ENCODE peak calls at places on chromosomes 2 and 18, in seven cellular contexts. One of them, this sample, is unnamed.

GRCh38 chr18:46639386-46639785 is 17.6 kb downstream of the LOXHD1 start:
- DNase-seq in MV-4-11: no peak
- DNase-seq in skeletal muscle cell: no peak
- DNase-seq in G401: no peak
- DNase-seq in NCI-H1436: no peak
- DNase-seq in GM13977: no peak
- DNase-seq in NCI-H345: no peak
- DNase-seq in this sample: no peak

GRCh38 chr2:225120175-225120574 is 77.9 kb upstream of the DOCK10 start:
- DNase-seq in MV-4-11: no peak
- DNase-seq in skeletal muscle cell: no peak
- DNase-seq in G401: no peak
- DNase-seq in NCI-H1436: peak
- DNase-seq in GM13977: no peak
- DNase-seq in NCI-H345: peak
- DNase-seq in this sample: no peak

GRCh38 chr2:72719416-72719815 is 106.4 kb downstream of the EXOC6B start:
- DNase-seq in MV-4-11: no peak
- DNase-seq in skeletal muscle cell: no peak
- DNase-seq in G401: no peak
- DNase-seq in NCI-H1436: no peak
- DNase-seq in GM13977: no peak
- DNase-seq in NCI-H345: no peak
- DNase-seq in this sample: no peak

GRCh38 chr18:69839989-69840388 is 107.7 kb downstream of the CD226 start:
- DNase-seq in MV-4-11: no peak
- DNase-seq in skeletal muscle cell: no peak
- DNase-seq in G401: peak
- DNase-seq in NCI-H1436: no peak
- DNase-seq in GM13977: no peak
- DNase-seq in NCI-H345: no peak
- DNase-seq in this sample: no peak

GRCh38 chr2:28558918-28559317 is 63.1 kb downstream of the PLB1 start:
- DNase-seq in MV-4-11: no peak
- DNase-seq in skeletal muscle cell: no peak
- DNase-seq in G401: no peak
- DNase-seq in NCI-H1436: no peak
- DNase-seq in GM13977: no peak
- DNase-seq in NCI-H345: no peak
- DNase-seq in this sample: no peak

GRCh38 chr2:60439219-60439974 is 114.1 kb downstream of the BCL11A start:
- DNase-seq in MV-4-11: peak
- DNase-seq in skeletal muscle cell: no peak
- DNase-seq in G401: no peak
- DNase-seq in NCI-H1436: no peak
- DNase-seq in GM13977: peak
- DNase-seq in NCI-H345: no peak
- DNase-seq in this sample: no peak

GRCh38 chr2:96647681-96648080 is 5.1 kb downstream of the FER1L5 start:
- DNase-seq in MV-4-11: no peak
- DNase-seq in skeletal muscle cell: no peak
- DNase-seq in G401: no peak
- DNase-seq in NCI-H1436: no peak
- DNase-seq in GM13977: no peak
- DNase-seq in NCI-H345: no peak
- DNase-seq in this sample: no peak

GRCh38 chr2:48589170-48589767 is 28.4 kb upstream of the GTF2A1L start:
- DNase-seq in MV-4-11: peak
- DNase-seq in skeletal muscle cell: no peak
- DNase-seq in G401: peak
- DNase-seq in NCI-H1436: peak
- DNase-seq in GM13977: peak
- DNase-seq in NCI-H345: peak
- DNase-seq in this sample: no peak

GRCh38 chr2:161414385-161415040 is 1.6 kb upstream of the TBR1 start:
- DNase-seq in MV-4-11: no peak
- DNase-seq in skeletal muscle cell: no peak
- DNase-seq in G401: peak
- DNase-seq in NCI-H1436: peak
- DNase-seq in GM13977: peak
- DNase-seq in NCI-H345: peak
- DNase-seq in this sample: no peak

GRCh38 chr2:20446917-20447436 is at the start of gene RHOB:
- DNase-seq in MV-4-11: peak
- DNase-seq in skeletal muscle cell: peak
- DNase-seq in G401: peak
- DNase-seq in NCI-H1436: peak
- DNase-seq in GM13977: peak
- DNase-seq in NCI-H345: peak
- DNase-seq in this sample: peak

GRCh38 chr2:127584047-127584446 is 48.6 kb downstream of the MYO7B start:
- DNase-seq in MV-4-11: no peak
- DNase-seq in skeletal muscle cell: no peak
- DNase-seq in G401: no peak
- DNase-seq in NCI-H1436: no peak
- DNase-seq in GM13977: no peak
- DNase-seq in NCI-H345: no peak
- DNase-seq in this sample: no peak

GRCh38 chr18:70363861-70364260 is 75.0 kb downstream of the SOCS6 start:
- DNase-seq in MV-4-11: peak
- DNase-seq in skeletal muscle cell: no peak
- DNase-seq in G401: no peak
- DNase-seq in NCI-H1436: no peak
- DNase-seq in GM13977: no peak
- DNase-seq in NCI-H345: no peak
- DNase-seq in this sample: no peak

GRCh38 chr2:43943323-43943722 is 52.5 kb downstream of the LRPPRC start:
- DNase-seq in MV-4-11: no peak
- DNase-seq in skeletal muscle cell: no peak
- DNase-seq in G401: no peak
- DNase-seq in NCI-H1436: no peak
- DNase-seq in GM13977: no peak
- DNase-seq in NCI-H345: no peak
- DNase-seq in this sample: no peak

GRCh38 chr2:21256006-21256405 is 132.2 kb downstream of the TDRD15 start:
- DNase-seq in MV-4-11: peak
- DNase-seq in skeletal muscle cell: peak
- DNase-seq in G401: peak
- DNase-seq in NCI-H1436: peak
- DNase-seq in GM13977: no peak
- DNase-seq in NCI-H345: peak
- DNase-seq in this sample: peak

GRCh38 chr2:120034027-120034426 is 21.1 kb downstream of the EPB41L5 start:
- DNase-seq in MV-4-11: no peak
- DNase-seq in skeletal muscle cell: no peak
- DNase-seq in G401: no peak
- DNase-seq in NCI-H1436: no peak
- DNase-seq in GM13977: no peak
- DNase-seq in NCI-H345: no peak
- DNase-seq in this sample: no peak

GRCh38 chr2:230520061-230520874 is 104.3 kb downstream of the SP100 start:
- DNase-seq in MV-4-11: no peak
- DNase-seq in skeletal muscle cell: no peak
- DNase-seq in G401: no peak
- DNase-seq in NCI-H1436: no peak
- DNase-seq in GM13977: no peak
- DNase-seq in NCI-H345: no peak
- DNase-seq in this sample: no peak

GRCh38 chr2:231717281-231718180 is 9.2 kb downstream of the PTMA start:
- DNase-seq in MV-4-11: peak
- DNase-seq in skeletal muscle cell: peak
- DNase-seq in G401: peak
- DNase-seq in NCI-H1436: no peak
- DNase-seq in GM13977: peak
- DNase-seq in NCI-H345: no peak
- DNase-seq in this sample: no peak

GRCh38 chr2:108958002-108958401 is 31.0 kb downstream of the EDAR start:
- DNase-seq in MV-4-11: no peak
- DNase-seq in skeletal muscle cell: no peak
- DNase-seq in G401: no peak
- DNase-seq in NCI-H1436: no peak
- DNase-seq in GM13977: no peak
- DNase-seq in NCI-H345: no peak
- DNase-seq in this sample: no peak

GRCh38 chr2:104572856-104573255 is 281.1 kb upstream of the POU3F3 start:
- DNase-seq in MV-4-11: peak
- DNase-seq in skeletal muscle cell: no peak
- DNase-seq in G401: no peak
- DNase-seq in NCI-H1436: no peak
- DNase-seq in GM13977: no peak
- DNase-seq in NCI-H345: no peak
- DNase-seq in this sample: no peak

GRCh38 chr2:238945433-238946150 is 97.7 kb downstream of the TWIST2 start:
- DNase-seq in MV-4-11: peak
- DNase-seq in skeletal muscle cell: no peak
- DNase-seq in G401: peak
- DNase-seq in NCI-H1436: no peak
- DNase-seq in GM13977: no peak
- DNase-seq in NCI-H345: no peak
- DNase-seq in this sample: no peak

GRCh38 chr2:24009680-24010476 is at the start of gene MFSD2B:
- DNase-seq in MV-4-11: no peak
- DNase-seq in skeletal muscle cell: no peak
- DNase-seq in G401: no peak
- DNase-seq in NCI-H1436: no peak
- DNase-seq in GM13977: peak
- DNase-seq in NCI-H345: no peak
- DNase-seq in this sample: no peak

GRCh38 chr18:35756506-35757117 is 175.1 kb downstream of the GALNT1 start:
- DNase-seq in MV-4-11: peak
- DNase-seq in skeletal muscle cell: peak
- DNase-seq in G401: peak
- DNase-seq in NCI-H1436: peak
- DNase-seq in GM13977: peak
- DNase-seq in NCI-H345: peak
- DNase-seq in this sample: peak

GRCh38 chr2:217611626-217612127 is 391.1 kb downstream of the TNS1 start:
- DNase-seq in MV-4-11: no peak
- DNase-seq in skeletal muscle cell: no peak
- DNase-seq in G401: peak
- DNase-seq in NCI-H1436: no peak
- DNase-seq in GM13977: no peak
- DNase-seq in NCI-H345: no peak
- DNase-seq in this sample: no peak

GRCh38 chr18:33051397-33051796 is 278.6 kb upstream of the KLHL14 start:
- DNase-seq in MV-4-11: no peak
- DNase-seq in skeletal muscle cell: peak
- DNase-seq in G401: no peak
- DNase-seq in NCI-H1436: peak
- DNase-seq in GM13977: no peak
- DNase-seq in NCI-H345: peak
- DNase-seq in this sample: peak

GRCh38 chr2:235601960-235602704 is 108.3 kb downstream of the AGAP1 start:
- DNase-seq in MV-4-11: no peak
- DNase-seq in skeletal muscle cell: no peak
- DNase-seq in G401: no peak
- DNase-seq in NCI-H1436: no peak
- DNase-seq in GM13977: no peak
- DNase-seq in NCI-H345: no peak
- DNase-seq in this sample: no peak

GRCh38 chr18:58536534-58537271 is 92.2 kb downstream of the ALPK2 start:
- DNase-seq in MV-4-11: peak
- DNase-seq in skeletal muscle cell: no peak
- DNase-seq in G401: no peak
- DNase-seq in NCI-H1436: no peak
- DNase-seq in GM13977: no peak
- DNase-seq in NCI-H345: no peak
- DNase-seq in this sample: no peak

GRCh38 chr2:231713738-231714638 is 5.7 kb downstream of the PTMA start:
- DNase-seq in MV-4-11: peak
- DNase-seq in skeletal muscle cell: peak
- DNase-seq in G401: peak
- DNase-seq in NCI-H1436: peak
- DNase-seq in GM13977: peak
- DNase-seq in NCI-H345: peak
- DNase-seq in this sample: peak

GRCh38 chr2:72782520-72782919 is 43.3 kb downstream of the EXOC6B start:
- DNase-seq in MV-4-11: no peak
- DNase-seq in skeletal muscle cell: no peak
- DNase-seq in G401: no peak
- DNase-seq in NCI-H1436: no peak
- DNase-seq in GM13977: no peak
- DNase-seq in NCI-H345: no peak
- DNase-seq in this sample: no peak

GRCh38 chr2:23587330-23587729 is 202.4 kb downstream of the KLHL29 start:
- DNase-seq in MV-4-11: no peak
- DNase-seq in skeletal muscle cell: no peak
- DNase-seq in G401: no peak
- DNase-seq in NCI-H1436: no peak
- DNase-seq in GM13977: no peak
- DNase-seq in NCI-H345: no peak
- DNase-seq in this sample: peak

GRCh38 chr2:25098056-25098455 is 56.2 kb downstream of the EFR3B start:
- DNase-seq in MV-4-11: no peak
- DNase-seq in skeletal muscle cell: no peak
- DNase-seq in G401: no peak
- DNase-seq in NCI-H1436: no peak
- DNase-seq in GM13977: no peak
- DNase-seq in NCI-H345: no peak
- DNase-seq in this sample: no peak

GRCh38 chr2:242034996-242035814 is 165.7 kb downstream of the RTP5 start:
- DNase-seq in MV-4-11: no peak
- DNase-seq in skeletal muscle cell: no peak
- DNase-seq in G401: no peak
- DNase-seq in NCI-H1436: no peak
- DNase-seq in GM13977: no peak
- DNase-seq in NCI-H345: no peak
- DNase-seq in this sample: no peak

GRCh38 chr18:42675810-42676209 is 439.7 kb downstream of the RIT2 start:
- DNase-seq in MV-4-11: no peak
- DNase-seq in skeletal muscle cell: no peak
- DNase-seq in G401: no peak
- DNase-seq in NCI-H1436: peak
- DNase-seq in GM13977: no peak
- DNase-seq in NCI-H345: peak
- DNase-seq in this sample: peak

GRCh38 chr2:205684871-205685313 is 2.6 kb downstream of the NRP2 start:
- DNase-seq in MV-4-11: no peak
- DNase-seq in skeletal muscle cell: no peak
- DNase-seq in G401: no peak
- DNase-seq in NCI-H1436: no peak
- DNase-seq in GM13977: no peak
- DNase-seq in NCI-H345: peak
- DNase-seq in this sample: no peak

GRCh38 chr2:178306351-178307073 is 112.2 kb downstream of the OSBPL6 start:
- DNase-seq in MV-4-11: peak
- DNase-seq in skeletal muscle cell: no peak
- DNase-seq in G401: peak
- DNase-seq in NCI-H1436: peak
- DNase-seq in GM13977: peak
- DNase-seq in NCI-H345: peak
- DNase-seq in this sample: peak

GRCh38 chr2:241088376-241088775 is 13.7 kb downstream of the MTERF4 start:
- DNase-seq in MV-4-11: no peak
- DNase-seq in skeletal muscle cell: no peak
- DNase-seq in G401: no peak
- DNase-seq in NCI-H1436: no peak
- DNase-seq in GM13977: no peak
- DNase-seq in NCI-H345: no peak
- DNase-seq in this sample: no peak

This sample was measured in NCI-H510A.